ENCODE peak calls at places on chromosomes 11 and 22, in five cellular contexts. One of them, this sample, is unnamed.

GRCh38 chr22:41028841-41029240 is 63.6 kb upstream of the EP300 start:
- DNase-seq in neural crest cell: no peak
- DNase-seq in mesenchymal stem cell: peak; percentile 97
- DNase-seq in activated naive CD4-positive, alpha-beta T cell: no peak
- DNase-seq in psoas muscle: no peak
- DNase-seq in this sample: no peak

GRCh38 chr22:17922925-17923898 is 101.1 kb downstream of the MICAL3 start:
- DNase-seq in neural crest cell: no peak
- DNase-seq in mesenchymal stem cell: peak; percentile 66
- DNase-seq in activated naive CD4-positive, alpha-beta T cell: no peak
- DNase-seq in psoas muscle: no peak
- DNase-seq in this sample: no peak

GRCh38 chr22:44542561-44543222 is 44.7 kb upstream of the RTL6 start:
- DNase-seq in neural crest cell: no peak
- DNase-seq in mesenchymal stem cell: no peak
- DNase-seq in activated naive CD4-positive, alpha-beta T cell: no peak
- DNase-seq in psoas muscle: no peak
- DNase-seq in this sample: no peak

GRCh38 chr11:2440646-2441045 is 3.7 kb downstream of the TRPM5 start:
- DNase-seq in neural crest cell: no peak
- DNase-seq in mesenchymal stem cell: no peak
- DNase-seq in activated naive CD4-positive, alpha-beta T cell: no peak
- DNase-seq in psoas muscle: peak; percentile 16
- DNase-seq in this sample: no peak

GRCh38 chr11:128714881-128715280 is 21.0 kb downstream of the FLI1 start:
- DNase-seq in neural crest cell: no peak
- DNase-seq in mesenchymal stem cell: peak; percentile 99
- DNase-seq in activated naive CD4-positive, alpha-beta T cell: no peak
- DNase-seq in psoas muscle: no peak
- DNase-seq in this sample: no peak

GRCh38 chr11:104898685-104899013 is 389 bp upstream of the CASP12 start:
- DNase-seq in neural crest cell: no peak
- DNase-seq in mesenchymal stem cell: no peak
- DNase-seq in activated naive CD4-positive, alpha-beta T cell: no peak
- DNase-seq in psoas muscle: no peak
- DNase-seq in this sample: no peak

GRCh38 chr11:125948278-125949051 is 2.6 kb downstream of the VSIG10L2 start:
- DNase-seq in neural crest cell: no peak
- DNase-seq in mesenchymal stem cell: no peak
- DNase-seq in activated naive CD4-positive, alpha-beta T cell: no peak
- DNase-seq in psoas muscle: no peak
- DNase-seq in this sample: no peak

GRCh38 chr22:46449116-46449691 is 88.2 kb downstream of the CELSR1 start:
- DNase-seq in neural crest cell: no peak
- DNase-seq in mesenchymal stem cell: no peak
- DNase-seq in activated naive CD4-positive, alpha-beta T cell: no peak
- DNase-seq in psoas muscle: no peak
- DNase-seq in this sample: no peak

GRCh38 chr11:95465887-95466286 is 234.9 kb upstream of the SESN3 start:
- DNase-seq in neural crest cell: no peak
- DNase-seq in mesenchymal stem cell: no peak
- DNase-seq in activated naive CD4-positive, alpha-beta T cell: no peak
- DNase-seq in psoas muscle: no peak
- DNase-seq in this sample: no peak

GRCh38 chr11:90332415-90332814 is 109.6 kb upstream of the CHORDC1 start:
- DNase-seq in neural crest cell: no peak
- DNase-seq in mesenchymal stem cell: no peak
- DNase-seq in activated naive CD4-positive, alpha-beta T cell: no peak
- DNase-seq in psoas muscle: no peak
- DNase-seq in this sample: no peak

GRCh38 chr22:21896951-21897513 is 29.6 kb upstream of the MAPK1 start:
- DNase-seq in neural crest cell: no peak
- DNase-seq in mesenchymal stem cell: no peak
- DNase-seq in activated naive CD4-positive, alpha-beta T cell: no peak
- DNase-seq in psoas muscle: no peak
- DNase-seq in this sample: no peak

GRCh38 chr11:9293646-9294045 is 20.7 kb downstream of the TMEM41B start:
- DNase-seq in neural crest cell: no peak
- DNase-seq in mesenchymal stem cell: no peak
- DNase-seq in activated naive CD4-positive, alpha-beta T cell: no peak
- DNase-seq in psoas muscle: no peak
- DNase-seq in this sample: no peak

GRCh38 chr11:27064086-27064485 is 23.5 kb downstream of the BBOX1 start:
- DNase-seq in neural crest cell: no peak
- DNase-seq in mesenchymal stem cell: no peak
- DNase-seq in activated naive CD4-positive, alpha-beta T cell: no peak
- DNase-seq in psoas muscle: no peak
- DNase-seq in this sample: no peak

GRCh38 chr11:117084992-117085391 is 13.2 kb downstream of the SIK3 start:
- DNase-seq in neural crest cell: no peak
- DNase-seq in mesenchymal stem cell: peak; percentile 48
- DNase-seq in activated naive CD4-positive, alpha-beta T cell: no peak
- DNase-seq in psoas muscle: no peak
- DNase-seq in this sample: no peak

GRCh38 chr22:46710842-46711241 is 27.2 kb downstream of the CERK start:
- DNase-seq in neural crest cell: no peak
- DNase-seq in mesenchymal stem cell: no peak
- DNase-seq in activated naive CD4-positive, alpha-beta T cell: no peak
- DNase-seq in psoas muscle: no peak
- DNase-seq in this sample: no peak

GRCh38 chr11:134863294-134863693 is 451.3 kb upstream of the B3GAT1 start:
- DNase-seq in neural crest cell: no peak
- DNase-seq in mesenchymal stem cell: no peak
- DNase-seq in activated naive CD4-positive, alpha-beta T cell: no peak
- DNase-seq in psoas muscle: no peak
- DNase-seq in this sample: no peak

GRCh38 chr11:71986131-71986530 is 12.6 kb upstream of the IL18BP start:
- DNase-seq in neural crest cell: no peak
- DNase-seq in mesenchymal stem cell: no peak
- DNase-seq in activated naive CD4-positive, alpha-beta T cell: no peak
- DNase-seq in psoas muscle: no peak
- DNase-seq in this sample: no peak

GRCh38 chr11:46247664-46248063 is 29.8 kb upstream of the CREB3L1 start:
- DNase-seq in neural crest cell: no peak
- DNase-seq in mesenchymal stem cell: peak; percentile 29
- DNase-seq in activated naive CD4-positive, alpha-beta T cell: peak; percentile 10
- DNase-seq in psoas muscle: no peak
- DNase-seq in this sample: peak; percentile 75

GRCh38 chr11:30000986-30001385 is 15.8 kb downstream of the KCNA4 start:
- DNase-seq in neural crest cell: no peak
- DNase-seq in mesenchymal stem cell: no peak
- DNase-seq in activated naive CD4-positive, alpha-beta T cell: no peak
- DNase-seq in psoas muscle: no peak
- DNase-seq in this sample: no peak

GRCh38 chr11:128424867-128425285 is 162.5 kb downstream of the ETS1 start:
- DNase-seq in neural crest cell: no peak
- DNase-seq in mesenchymal stem cell: peak; percentile 93
- DNase-seq in activated naive CD4-positive, alpha-beta T cell: no peak
- DNase-seq in psoas muscle: peak; percentile 38
- DNase-seq in this sample: no peak

GRCh38 chr11:130436171-130436570 is 7.8 kb upstream of the ADAMTS8 start:
- DNase-seq in neural crest cell: no peak
- DNase-seq in mesenchymal stem cell: no peak
- DNase-seq in activated naive CD4-positive, alpha-beta T cell: no peak
- DNase-seq in psoas muscle: no peak
- DNase-seq in this sample: no peak